ENCODE peak calls at places on chromosome 14, in four cellular contexts. One of them, this sample, is unnamed.
A peak's percentile ranks its signal among the peaks of the same experiment; 100 is the strongest.

GRCh38 chr14:98564541-98564940 is 707.5 kb downstream of the BCL11B start:
- DNase-seq in HepG2: no peak
- DNase-seq in K562: no peak
- DNase-seq in GM12878: no peak
- DNase-seq in this sample: no peak

GRCh38 chr14:42664185-42664584 is 1057.5 kb downstream of the LRFN5 start:
- DNase-seq in GM12878: no peak
- DNase-seq in K562: no peak
- DNase-seq in HepG2: no peak
- DNase-seq in this sample: no peak

GRCh38 chr14:96363751-96364336 is 518 bp downstream of the GSKIP start:
- DNase-seq in K562: peak; percentile 65
- DNase-seq in GM12878: no peak
- DNase-seq in HepG2: peak; percentile 48
- DNase-seq in this sample: peak; percentile 30

GRCh38 chr14:101191882-101192660 is 288.5 kb upstream of the RTL1 start:
- DNase-seq in K562: no peak
- DNase-seq in GM12878: no peak
- DNase-seq in HepG2: no peak
- DNase-seq in this sample: no peak

GRCh38 chr14:99971929-99972747 is 93.1 kb upstream of the EVL start:
- DNase-seq in HepG2: no peak
- DNase-seq in K562: peak; percentile 42
- DNase-seq in GM12878: no peak
- DNase-seq in this sample: no peak

GRCh38 chr14:94823556-94824341 is 53.8 kb upstream of the GSC start:
- DNase-seq in HepG2: peak; percentile 65
- DNase-seq in K562: peak; percentile 7
- DNase-seq in GM12878: no peak
- DNase-seq in this sample: no peak

GRCh38 chr14:58690801-58691516 is 53.2 kb downstream of the DACT1 start:
- DNase-seq in GM12878: no peak
- DNase-seq in K562: no peak
- DNase-seq in HepG2: no peak
- DNase-seq in this sample: no peak

GRCh38 chr14:65833256-65833880 is 420.8 kb downstream of the FUT8 start:
- DNase-seq in K562: no peak
- DNase-seq in HepG2: no peak
- DNase-seq in GM12878: no peak
- DNase-seq in this sample: no peak

GRCh38 chr14:73785834-73786631 is 65.6 kb upstream of the PTGR2 start:
- DNase-seq in K562: peak; percentile 77
- DNase-seq in HepG2: peak; percentile 95
- DNase-seq in GM12878: no peak
- DNase-seq in this sample: no peak
- TF ChIP-seq POLR2AphosphoS5 in K562: no peak
- TF ChIP-seq POLR2AphosphoS5 in HepG2: peak; percentile 71
- TF ChIP-seq POLR2AphosphoS5 in GM12878: no peak
- TF ChIP-seq POLR2AphosphoS5 in this sample: no peak

DNA sequence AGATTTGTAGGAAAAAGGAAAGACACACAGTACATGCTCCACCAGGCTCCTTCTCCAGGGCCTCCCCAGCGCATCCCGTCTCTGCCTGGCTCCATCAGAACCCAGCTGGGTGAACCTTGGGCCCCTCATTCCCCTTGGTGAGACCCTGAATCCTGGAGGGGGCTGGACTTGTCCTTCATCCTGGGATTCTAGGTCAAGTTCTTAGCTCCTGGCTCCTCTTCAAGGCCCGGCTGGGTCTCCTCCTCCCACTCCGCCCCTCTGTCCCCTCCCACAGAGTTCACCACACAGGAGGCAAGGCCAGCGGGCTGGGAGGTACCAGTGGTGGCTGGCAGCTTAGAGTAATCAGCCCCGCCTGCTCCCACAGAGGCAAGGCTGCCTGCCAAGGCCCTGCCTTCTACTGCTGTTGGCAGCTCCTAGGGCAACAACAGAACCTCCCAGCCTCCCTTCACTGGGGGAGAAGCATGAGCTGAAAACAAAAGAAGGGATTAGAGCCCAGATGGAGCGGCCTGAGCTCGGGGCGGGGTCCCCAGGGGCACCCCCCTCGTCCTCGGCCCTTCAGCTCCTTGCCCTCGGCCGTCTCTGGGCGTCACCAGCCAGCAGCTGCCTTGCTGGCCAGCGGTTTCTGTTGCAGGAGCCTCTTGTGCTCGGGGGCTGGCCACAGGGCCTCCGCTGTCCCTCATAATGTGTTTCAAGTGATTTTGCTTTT is 49.4 kb downstream of the PSMA6 start:
- DNase-seq in GM12878: no peak
- DNase-seq in HepG2: peak; percentile 91
- DNase-seq in K562: peak; percentile 44
- DNase-seq in this sample: no peak
- TF ChIP-seq POLR2A in GM12878: no peak
- TF ChIP-seq POLR2A in HepG2: no peak
- TF ChIP-seq POLR2A in K562: no peak
- TF ChIP-seq POLR2A in this sample: no peak

GRCh38 chr14:63952053-63952932 is 99.5 kb downstream of the SYNE2 start:
- DNase-seq in K562: no peak
- DNase-seq in HepG2: no peak
- DNase-seq in GM12878: no peak
- DNase-seq in this sample: no peak
- TF ChIP-seq TAF1 in K562: no peak
- TF ChIP-seq TAF1 in HepG2: no peak
- TF ChIP-seq TAF1 in GM12878: no peak
- TF ChIP-seq TAF1 in this sample: no peak

DNA sequence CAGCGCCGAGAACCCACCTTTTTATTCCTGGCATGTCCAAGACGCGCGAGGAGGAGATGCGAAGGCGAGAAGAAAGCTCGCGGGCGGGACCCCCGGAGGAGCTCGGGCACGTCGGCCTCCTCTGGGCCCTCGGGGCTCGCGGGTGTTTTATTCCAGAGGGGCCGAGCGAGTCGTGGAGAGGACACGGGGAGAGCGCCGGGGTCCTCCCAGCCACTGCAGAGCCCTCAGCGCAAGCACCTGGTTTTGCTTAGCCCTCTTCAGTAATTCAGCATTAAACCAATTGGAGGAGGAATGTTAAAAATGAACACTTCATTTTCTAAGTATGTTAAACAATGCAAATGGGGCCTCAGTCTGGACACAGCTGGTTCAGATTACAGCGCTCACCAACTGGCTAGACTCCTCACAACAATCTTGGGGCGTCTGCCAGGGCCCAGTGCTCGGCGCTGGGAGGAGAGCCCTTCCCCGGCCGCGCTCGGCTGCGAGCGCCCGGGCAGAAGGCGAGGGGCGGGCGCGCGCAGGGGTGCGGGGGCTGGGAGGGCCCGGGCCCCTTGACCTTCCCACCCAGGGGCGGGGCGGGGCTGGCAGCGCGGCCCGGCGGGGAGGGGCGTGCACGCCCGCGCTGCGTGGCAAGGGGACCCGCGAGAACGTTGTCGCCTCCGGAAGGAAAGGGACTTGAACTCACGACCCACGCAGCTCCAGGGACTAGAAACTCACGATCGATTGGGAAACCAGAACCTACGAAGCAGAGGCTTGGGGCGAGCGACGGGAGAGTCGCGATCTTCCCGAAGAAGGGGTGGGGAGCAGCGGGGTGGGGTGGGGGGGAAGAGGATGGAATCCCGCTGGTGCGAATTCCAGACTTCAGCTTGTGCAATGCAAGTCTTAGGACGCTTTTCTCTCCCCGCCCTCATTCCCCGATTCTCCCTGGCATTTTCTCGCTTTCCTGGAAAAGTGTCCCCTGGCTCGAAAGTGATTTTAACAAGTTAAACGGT is at the start of gene FBLN5:
- DNase-seq in K562: no peak
- DNase-seq in GM12878: no peak
- DNase-seq in HepG2: no peak
- DNase-seq in this sample: no peak
- TF ChIP-seq POLR2AphosphoS5 in K562: no peak
- TF ChIP-seq POLR2AphosphoS5 in GM12878: no peak
- TF ChIP-seq POLR2AphosphoS5 in HepG2: no peak
- TF ChIP-seq POLR2AphosphoS5 in this sample: no peak

DNA sequence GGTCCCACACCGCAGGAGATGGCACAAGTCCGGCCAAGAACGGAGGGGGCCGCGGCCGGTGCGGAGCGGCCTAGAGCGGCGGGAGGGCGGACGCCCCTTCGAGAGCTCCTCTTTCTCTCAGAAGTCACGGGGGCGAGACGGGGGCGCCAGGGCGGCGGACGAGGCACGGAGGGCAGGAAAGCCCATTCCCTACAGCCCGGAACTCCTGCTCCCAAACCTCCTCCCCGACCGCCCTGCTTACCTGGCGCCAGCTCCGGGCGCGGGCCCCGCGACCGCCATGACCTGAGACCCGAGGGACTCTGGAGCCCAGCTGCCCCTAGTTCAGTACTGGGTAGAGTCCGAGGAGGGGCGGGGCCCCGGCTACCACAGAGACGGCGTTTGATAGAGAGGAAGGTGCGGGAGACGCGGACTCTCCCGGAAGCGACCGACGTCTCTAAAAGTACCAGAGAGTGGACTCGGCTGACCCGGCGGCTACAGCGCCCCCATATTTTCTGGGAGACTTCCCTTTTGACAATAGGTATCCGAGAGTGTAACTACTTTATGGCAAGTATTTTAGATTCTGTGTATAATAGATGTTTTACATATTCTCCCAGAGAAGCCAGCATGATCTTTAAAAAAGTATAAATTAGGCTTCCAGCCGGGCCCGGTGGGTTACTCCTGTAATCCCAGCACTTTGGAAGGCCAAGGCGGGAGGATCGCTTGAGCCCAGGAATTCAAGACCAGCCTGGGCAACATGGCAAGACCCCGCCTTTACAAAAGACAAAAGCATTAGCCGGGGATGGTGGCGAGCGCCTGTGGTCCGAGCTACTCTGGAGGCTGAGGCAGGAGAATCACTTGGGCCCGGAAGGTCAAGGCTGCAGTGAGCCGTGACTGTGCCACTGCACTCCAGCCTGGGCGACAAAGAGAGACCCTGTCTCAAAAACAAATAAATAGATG is at the start of gene ABCD4:
- DNase-seq in K562: peak; percentile 93
- DNase-seq in HepG2: peak; percentile 93
- DNase-seq in GM12878: peak; percentile 59
- DNase-seq in this sample: peak; percentile 76
- TF ChIP-seq POLR2A in K562: peak; percentile 87
- TF ChIP-seq POLR2A in HepG2: peak; percentile 97
- TF ChIP-seq POLR2A in GM12878: peak; percentile 96
- TF ChIP-seq POLR2A in this sample: peak; percentile 90

DNA sequence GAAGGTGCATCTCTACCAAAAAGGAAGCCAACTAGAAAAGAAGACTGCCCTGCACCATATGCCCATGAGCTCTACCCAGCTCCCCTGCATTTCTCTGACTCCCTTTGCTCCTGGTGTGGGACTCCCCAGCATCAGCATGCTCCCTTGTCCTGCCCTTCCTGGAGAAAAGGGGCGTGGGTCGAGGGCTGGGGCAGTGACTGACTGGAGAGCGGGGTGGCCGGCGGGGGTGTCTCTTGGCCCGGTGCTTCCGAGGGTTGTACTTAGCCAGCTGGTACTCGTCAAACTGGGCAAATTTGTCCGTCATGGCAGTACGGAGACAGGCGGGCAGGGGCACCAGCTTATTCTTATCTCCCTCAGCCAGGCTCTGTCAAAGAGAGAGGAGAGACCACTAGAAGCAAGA is 9.8 kb downstream of the TEP1 start:
- DNase-seq in K562: no peak
- DNase-seq in HepG2: no peak
- DNase-seq in GM12878: no peak
- DNase-seq in this sample: no peak
- TF ChIP-seq TAF1 in K562: no peak
- TF ChIP-seq TAF1 in HepG2: no peak
- TF ChIP-seq TAF1 in GM12878: no peak
- TF ChIP-seq TAF1 in this sample: no peak

DNA sequence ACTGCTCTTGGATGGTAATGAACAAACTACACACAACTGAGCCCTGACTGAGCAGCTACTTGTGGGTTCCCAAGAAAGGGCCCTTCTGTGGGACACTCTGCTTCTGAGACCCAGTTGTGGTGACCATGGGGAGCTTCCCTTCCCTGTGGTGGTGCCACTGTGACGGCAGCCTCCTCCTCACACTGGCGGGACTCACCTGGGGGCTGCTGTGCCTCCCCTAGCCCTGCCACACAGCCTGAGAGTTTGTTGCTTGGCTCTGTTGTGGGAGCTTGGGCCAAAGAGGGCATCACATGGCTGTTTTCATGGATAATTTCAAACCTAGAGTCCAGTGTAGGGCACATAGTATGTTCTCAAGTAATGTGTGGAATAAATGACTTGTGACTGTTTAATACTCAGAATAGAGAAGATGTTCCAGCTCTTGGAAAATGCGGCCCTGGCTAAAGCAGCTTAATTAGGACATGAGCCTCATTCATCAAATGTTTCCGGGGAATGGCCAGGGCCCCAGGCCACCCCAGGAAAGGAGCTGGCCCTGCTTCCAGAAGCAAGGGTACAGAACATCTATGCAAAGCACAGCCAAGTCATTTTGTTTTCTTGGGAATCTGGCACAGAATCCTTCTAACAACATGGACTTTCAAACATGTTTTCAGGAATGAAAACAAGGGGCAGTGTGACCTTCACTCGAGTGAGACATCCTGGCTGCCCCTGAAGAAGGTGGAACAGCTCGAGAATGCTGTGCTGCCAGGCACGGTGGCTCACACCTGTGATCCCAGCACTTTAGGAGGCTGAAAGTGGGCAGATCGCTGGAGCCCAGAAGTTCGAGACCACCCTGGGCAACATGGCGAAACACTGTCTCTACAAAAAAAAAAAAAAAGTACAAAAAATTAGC is 21.2 kb downstream of the ZFYVE21 start:
- DNase-seq in K562: no peak
- DNase-seq in HepG2: no peak
- DNase-seq in GM12878: no peak
- DNase-seq in this sample: no peak
- TF ChIP-seq POLR2AphosphoS5 in K562: no peak
- TF ChIP-seq POLR2AphosphoS5 in HepG2: no peak
- TF ChIP-seq POLR2AphosphoS5 in GM12878: no peak
- TF ChIP-seq POLR2AphosphoS5 in this sample: no peak

GRCh38 chr14:77965919-77966435 is 166.1 kb downstream of the ADCK1 start:
- DNase-seq in HepG2: peak; percentile 27
- DNase-seq in K562: peak; percentile 27
- DNase-seq in GM12878: peak; percentile 8
- DNase-seq in this sample: peak; percentile 40
- TF ChIP-seq POLR2A in HepG2: no peak
- TF ChIP-seq POLR2A in K562: no peak
- TF ChIP-seq POLR2A in GM12878: no peak
- TF ChIP-seq POLR2A in this sample: no peak

This sample was measured in GM12892.